ENCODE peak calls at places on chromosomes 1 and 21, in six cellular contexts. M is mammary epithelial cell, J is H1, S is fibroblast of lung, D is GM23338, P is PC-3. L is an unnamed sample.
A peak's percentile ranks its signal among the peaks of the same experiment; 100 is the strongest.

GRCh38 chr1:97943354-97943753 is 22.5 kb upstream of the DPYD start:
- DNase-seq in J (no peak), M (peak; percentile 77), D (no peak), P (no peak), S (peak; percentile 91), L (peak; percentile 82)

GRCh38 chr1:220315070-220315839 is 43.0 kb upstream of the RAB3GAP2 start:
- DNase-seq in S (no peak), P (no peak), M (peak; percentile 43), J (no peak), D (no peak), L (no peak)

GRCh38 chr1:83813571-83813970 is 185.4 kb downstream of the TTLL7 start:
- DNase-seq in P (no peak), D (no peak), S (no peak), J (no peak), M (no peak), L (no peak)

GRCh38 chr1:24554714-24555113 is 1.2 kb upstream of the NCMAP start:
- DNase-seq in P (no peak), J (no peak), M (no peak), S (no peak), D (no peak), L (no peak)

GRCh38 chr1:247189981-247190798 is 18.4 kb upstream of the ZNF124 start:
- DNase-seq in D (no peak), M (no peak), S (no peak), P (no peak), J (no peak), L (no peak)

GRCh38 chr1:19045898-19046889 is 89.7 kb upstream of the IFFO2 start:
- DNase-seq in P (no peak), M (no peak), D (no peak), S (peak; percentile 34), J (no peak), L (no peak)

GRCh38 chr1:60035925-60036324 is 37.6 kb downstream of the C1orf87 start:
- DNase-seq in P (no peak), S (no peak), J (no peak), M (no peak), D (no peak), L (no peak)

GRCh38 chr1:243547906-243548305 is 292.1 kb downstream of the SDCCAG8 start:
- DNase-seq in J (no peak), S (no peak), P (no peak), M (no peak), D (no peak), L (no peak)

GRCh38 chr1:94873520-94874351 is 53.2 kb downstream of the CNN3 start:
- DNase-seq in J (no peak), D (no peak), S (peak; percentile 55), P (no peak), M (no peak), L (no peak)

GRCh38 chr1:201719812-201720521 is 109.0 kb upstream of the IPO9 start:
- DNase-seq in M (peak; percentile 71), S (peak; percentile 69), D (no peak), J (no peak), P (no peak), L (peak; percentile 31)

GRCh38 chr21:16535100-16535418 is 805.3 kb downstream of the USP25 start:
- DNase-seq in S (peak; percentile 95), D (no peak), P (peak; percentile 13), M (peak; percentile 67), J (no peak), L (peak; percentile 61)

GRCh38 chr1:149888999-149889289 is 10.4 kb upstream of the BOLA1 start:
- DNase-seq in P (peak; percentile 56), M (peak; percentile 44), S (no peak), J (no peak), D (no peak), L (no peak)

GRCh38 chr1:6260433-6260934 is 414 bp downstream of the GPR153 start:
- DNase-seq in D (peak; percentile 66), P (no peak), S (no peak), J (no peak), M (peak; percentile 28), L (peak; percentile 19)

GRCh38 chr21:24716306-24716918 is 890.9 kb downstream of the MRPL39 start:
- DNase-seq in M (no peak), D (no peak), P (no peak), S (no peak), J (no peak), L (no peak)

GRCh38 chr1:170776777-170777176 is 112.8 kb downstream of the PRRX1 start:
- DNase-seq in D (no peak), S (no peak), P (no peak), J (no peak), M (no peak), L (no peak)

GRCh38 chr1:14759843-14760242 is 161.4 kb downstream of the KAZN start:
- DNase-seq in S (no peak), D (no peak), J (no peak), P (no peak), M (no peak), L (no peak)

GRCh38 chr1:40773748-40774265 is 9.8 kb upstream of the KCNQ4 start:
- DNase-seq in S (no peak), D (peak; percentile 67), J (no peak), M (no peak), P (no peak), L (peak; percentile 8)

GRCh38 chr1:170214980-170215910 is 69.5 kb downstream of the NTMT2 start:
- DNase-seq in D (no peak), J (no peak), S (no peak), P (no peak), M (no peak), L (no peak)

GRCh38 chr1:27617420-27617819 is 13.5 kb upstream of the AHDC1 start:
- DNase-seq in P (no peak), M (no peak), J (no peak), S (no peak), D (no peak), L (no peak)

GRCh38 chr1:76122260-76122659 is 47.7 kb downstream of the ST6GALNAC3 start:
- DNase-seq in M (no peak), S (no peak), P (no peak), J (no peak), D (no peak), L (no peak)

GRCh38 chr1:107936498-107937481 is 28.2 kb downstream of the VAV3 start:
- DNase-seq in S (peak; percentile 97), J (peak; percentile 64), P (peak; percentile 99), M (peak; percentile 97), D (peak; percentile 78), L (peak; percentile 78)

GRCh38 chr1:158145173-158145719 is 35.4 kb upstream of the CD1D start:
- DNase-seq in S (peak; percentile 24), J (no peak), D (no peak), M (peak; percentile 87), P (peak; percentile 74), L (peak; percentile 17)

GRCh38 chr1:206785366-206785765 is 13.1 kb upstream of the IL10 start:
- DNase-seq in S (no peak), P (no peak), M (no peak), J (no peak), D (no peak), L (no peak)

GRCh38 chr1:46535063-46535462 is 16.4 kb downstream of the KNCN start:
- DNase-seq in J (no peak), P (peak; percentile 59), M (peak; percentile 47), S (no peak), D (peak; percentile 52), L (no peak)

GRCh38 chr1:22815421-22816062 is 104.9 kb downstream of the EPHB2 start:
- DNase-seq in P (no peak), S (no peak), D (no peak), J (no peak), M (no peak), L (no peak)

GRCh38 chr1:201949491-201949890 is 3.1 kb upstream of the LMOD1 start:
- DNase-seq in J (no peak), P (no peak), D (no peak), S (no peak), M (no peak), L (no peak)

GRCh38 chr1:43836267-43836951 is 97.2 kb upstream of the ARTN start:
- DNase-seq in J (no peak), D (no peak), M (peak; percentile 84), S (peak; percentile 33), P (peak; percentile 90), L (no peak)

DNA sequence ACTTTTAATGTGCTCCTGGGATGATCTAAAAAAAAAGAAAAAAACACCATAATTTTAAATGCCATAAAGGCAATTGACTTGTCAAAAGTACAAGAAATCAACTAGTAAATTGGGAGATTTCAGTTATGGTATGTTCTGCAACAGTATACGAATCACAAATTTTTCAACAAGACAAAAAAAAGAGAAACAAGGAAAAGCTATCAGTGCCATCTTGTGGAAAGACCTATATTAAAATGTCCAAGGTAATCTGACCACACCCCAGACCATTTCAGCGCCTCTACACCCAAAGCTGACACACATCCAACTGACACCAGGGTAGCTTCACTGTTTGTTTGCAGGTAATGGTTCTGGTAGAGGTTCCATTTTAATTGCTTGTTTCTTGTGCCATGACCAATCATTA is 5.0 kb upstream of the DUSP23 start:
- DNase-seq in S (no peak), D (no peak), P (peak; percentile 55), M (no peak), J (no peak), L (peak; percentile 46)
- TF ChIP-seq CTCF in S (no peak), D (no peak), P (peak; percentile 60), M (peak; percentile 28), J (no peak), L (no peak)

DNA sequence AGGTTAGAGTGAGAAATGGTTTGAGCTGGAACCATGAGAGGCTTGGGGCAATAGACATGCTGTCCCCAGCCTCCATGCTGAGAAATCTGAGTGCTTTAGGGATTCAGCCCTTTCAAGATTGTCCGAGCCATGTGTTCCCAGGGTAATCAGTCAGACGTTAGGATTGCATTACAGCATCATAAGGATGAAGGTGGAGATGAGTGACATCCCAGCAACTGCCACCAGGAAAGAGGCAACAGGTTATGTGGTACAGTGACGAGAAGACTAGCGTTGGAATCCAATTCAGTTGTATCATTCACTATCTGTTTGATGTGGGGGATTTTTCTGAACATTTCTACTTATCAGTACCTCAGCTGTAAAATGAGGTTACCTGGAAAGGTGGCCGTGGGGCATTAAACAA is 1.7 kb downstream of the CAMK1G start:
- DNase-seq in S (no peak), J (no peak), M (no peak), P (no peak), D (no peak), L (no peak)
- H2AFZ ChIP-seq in S (no peak overlapping the region), J (no peak overlapping the region), M (no peak overlapping the region), P (peak overlapping the region; percentile 64), D (peak overlapping the region; percentile 95), L (no peak overlapping the region)

DNA sequence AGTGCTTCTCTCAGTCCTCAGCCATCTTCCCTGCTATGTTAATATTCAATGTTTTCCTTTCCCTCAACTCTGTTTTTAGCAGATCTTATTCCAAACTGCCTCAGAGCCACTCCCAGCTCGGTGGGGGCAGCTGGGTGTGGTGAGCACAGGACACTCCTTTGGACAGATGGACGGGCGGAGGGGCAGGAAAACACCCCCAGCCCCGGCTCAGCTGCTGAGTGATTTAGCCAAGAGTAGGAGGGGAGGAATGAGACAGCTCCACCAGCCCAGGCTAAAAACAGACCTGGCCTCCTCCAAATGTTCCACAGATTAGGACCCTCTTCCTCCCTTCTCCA is 71.1 kb downstream of the CD2 start:
- DNase-seq in J (no peak), M (no peak), D (no peak), S (peak; percentile 36), P (no peak), L (no peak)
- H3K27ac ChIP-seq in J (no peak overlapping the region), M (no peak overlapping the region), D (no peak overlapping the region), S (no peak overlapping the region), P (no peak overlapping the region), L (no peak overlapping the region)

DNA sequence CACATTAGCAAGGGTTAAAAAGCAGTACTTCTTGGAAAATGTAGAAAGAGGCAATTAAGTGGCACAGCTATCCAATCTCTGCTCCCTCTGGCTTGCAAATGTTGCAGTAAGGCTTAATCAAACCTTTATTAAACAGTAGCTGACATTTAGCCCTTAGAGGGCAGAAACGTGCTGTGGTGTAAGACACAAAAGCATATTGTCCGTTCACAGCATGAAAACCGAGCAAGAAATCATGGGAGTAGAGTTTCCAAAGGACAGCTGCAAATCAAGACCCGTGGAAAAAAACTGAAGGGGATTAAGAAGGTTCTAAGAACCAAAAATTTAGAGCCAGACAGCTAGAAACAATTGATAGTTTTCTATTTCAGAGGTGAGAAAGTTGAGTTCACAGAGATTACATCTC is 13.1 kb downstream of the ZP4 start:
- DNase-seq in P (no peak), M (no peak), S (no peak), J (no peak), D (no peak), L (no peak)
- TF ChIP-seq CTCF in P (no peak), M (no peak), S (no peak), J (no peak), D (no peak), L (no peak)